ENCODE peak calls at places on chromosomes 12 and 14, in eight cellular contexts. C, S, U, E, P, L, R and Q are unnamed samples.

GRCh38 chr14:55399912-55400311 is 11.7 kb downstream of the ATG14 start:
- DNase-seq in E (no peak), S (no peak), R (no peak), L (no peak), U (peak), C (no peak), P (no peak), Q (no peak)

GRCh38 chr12:47791874-47792273 is 18.8 kb downstream of the SLC48A1 start:
- DNase-seq in R (no peak), E (no peak), C (no peak), U (no peak), P (no peak), S (no peak), L (no peak), Q (no peak)

GRCh38 chr12:15982471-15982870 is 71.3 kb downstream of the DERA start:
- DNase-seq in S (no peak), C (no peak), E (no peak), R (no peak), L (no peak), P (peak), U (peak), Q (peak)

GRCh38 chr12:86712425-86712843 is 456.2 kb upstream of the MGAT4C start:
- DNase-seq in S (no peak), U (peak), L (no peak), P (peak), E (no peak), C (no peak), R (peak), Q (peak)

GRCh38 chr12:41466762-41467270 is 278.7 kb downstream of the PDZRN4 start:
- DNase-seq in P (no peak), U (no peak), L (no peak), C (no peak), E (peak), R (no peak), S (no peak), Q (no peak)

GRCh38 chr14:56133547-56133946 is 15.3 kb downstream of the PELI2 start:
- DNase-seq in L (no peak), S (no peak), R (no peak), P (no peak), U (no peak), E (no peak), C (no peak), Q (no peak)

GRCh38 chr14:55500708-55501107 is 60.3 kb upstream of the TBPL2 start:
- DNase-seq in S (no peak), R (no peak), C (no peak), E (no peak), L (no peak), P (no peak), U (no peak), Q (no peak)

GRCh38 chr12:33226671-33227070 is 212.9 kb downstream of the SYT10 start:
- DNase-seq in P (no peak), U (no peak), C (no peak), S (no peak), E (no peak), L (no peak), R (no peak), Q (no peak)

GRCh38 chr12:70722584-70723343 is 85.5 kb upstream of the PTPRB start:
- DNase-seq in L (no peak), C (no peak), P (no peak), U (peak), S (no peak), R (no peak), E (no peak), Q (peak)

GRCh38 chr12:4810219-4810671 is 90.0 kb downstream of the GALNT8 start:
- DNase-seq in L (no peak), P (no peak), U (no peak), C (no peak), R (no peak), S (no peak), E (no peak), Q (no peak)

GRCh38 chr12:43882578-43883178 is 46.8 kb downstream of the TMEM117 start:
- DNase-seq in R (peak), S (peak), P (peak), L (no peak), E (peak), C (no peak), U (peak), Q (peak)

GRCh38 chr12:60689137-60689536 is 1093.3 kb downstream of the SLC16A7 start:
- DNase-seq in P (no peak), E (no peak), S (no peak), L (no peak), U (no peak), C (no peak), R (no peak), Q (no peak)

GRCh38 chr12:50057896-50058670 is 687 bp downstream of the ASIC1 start:
- DNase-seq in S (no peak), L (no peak), U (no peak), P (no peak), R (no peak), C (no peak), E (no peak), Q (no peak)

GRCh38 chr12:3745152-3745551 is 7.8 kb downstream of the CRACR2A start:
- DNase-seq in E (no peak), S (no peak), P (no peak), R (no peak), C (no peak), L (no peak), U (no peak), Q (no peak)

GRCh38 chr12:109291531-109292341 is 17.3 kb downstream of the FOXN4 start:
- DNase-seq in P (no peak), L (no peak), R (no peak), S (no peak), E (peak), C (peak), U (peak), Q (peak)

GRCh38 chr12:89237763-89238162 is 114.5 kb downstream of the DUSP6 start:
- DNase-seq in R (no peak), U (no peak), S (no peak), C (no peak), L (no peak), E (no peak), P (no peak), Q (no peak)

GRCh38 chr14:93825235-93825553 is 36.9 kb upstream of the PRIMA1 start:
- DNase-seq in U (no peak), S (no peak), E (no peak), L (no peak), C (no peak), P (no peak), R (no peak), Q (no peak)

GRCh38 chr12:53653595-53653994 is 22.3 kb downstream of the ATP5MC2 start:
- DNase-seq in C (no peak), R (no peak), U (no peak), S (no peak), P (no peak), E (no peak), L (no peak), Q (no peak)

GRCh38 chr14:72962829-72963312 is 36.6 kb downstream of the DCAF4 start:
- DNase-seq in E (no peak), R (no peak), S (no peak), C (no peak), L (no peak), U (peak), P (peak), Q (peak)

GRCh38 chr12:131076277-131076676 is 122.6 kb downstream of the ADGRD1 start:
- DNase-seq in U (no peak), S (no peak), R (no peak), E (no peak), P (no peak), L (no peak), C (no peak), Q (no peak)

GRCh38 chr14:104431351-104431928 is 148.1 kb upstream of the C14orf180 start:
- DNase-seq in P (no peak), U (no peak), C (no peak), S (no peak), R (no peak), E (no peak), L (no peak), Q (no peak)

GRCh38 chr12:19744760-19745218 is 305.5 kb downstream of the AEBP2 start:
- DNase-seq in U (peak), C (no peak), E (no peak), P (peak), S (no peak), R (peak), L (no peak), Q (peak)

GRCh38 chr14:103578401-103579075 is 15.8 kb downstream of the COA8 start:
- DNase-seq in L (no peak), E (no peak), S (no peak), P (no peak), C (no peak), U (no peak), R (no peak), Q (no peak)

GRCh38 chr14:101927859-101928258 is 36.5 kb upstream of the DYNC1H1 start:
- DNase-seq in C (no peak), P (peak), R (no peak), L (no peak), S (no peak), U (peak), E (peak), Q (peak)

GRCh38 chr14:101926620-101927019 is 37.8 kb upstream of the DYNC1H1 start:
- DNase-seq in L (no peak), U (no peak), S (no peak), P (no peak), R (no peak), C (no peak), E (no peak), Q (no peak)

GRCh38 chr14:101929946-101930345 is 34.4 kb upstream of the DYNC1H1 start:
- DNase-seq in S (no peak), P (no peak), R (no peak), U (no peak), C (no peak), L (no peak), E (no peak), Q (no peak)

GRCh38 chr14:101928415-101928841 is 35.9 kb upstream of the DYNC1H1 start:
- DNase-seq in E (no peak), R (no peak), C (no peak), P (no peak), L (no peak), U (peak), S (no peak), Q (no peak)

DNA sequence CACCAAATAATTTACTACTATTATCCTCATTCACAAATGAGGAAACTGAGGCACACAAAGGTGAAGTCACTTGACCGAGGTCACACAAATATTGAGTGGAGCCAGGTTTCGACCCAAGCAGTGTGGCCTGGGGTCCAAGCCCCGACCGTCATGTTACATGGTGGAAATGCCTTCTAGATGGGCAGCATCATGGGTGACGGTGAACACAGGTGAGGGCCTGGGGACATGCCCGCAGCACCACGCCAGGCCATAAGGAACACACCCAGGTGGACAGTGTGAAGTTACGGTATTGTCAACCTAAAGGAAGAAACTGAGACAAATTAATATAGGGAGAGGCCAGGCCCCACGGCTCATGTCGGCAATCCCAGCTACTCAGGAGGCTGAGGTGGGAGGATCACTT is 35.3 kb upstream of the DYNC1H1 start:
- DNase-seq in E (no peak), L (no peak), R (no peak), P (no peak), U (no peak), C (no peak), S (no peak), Q (no peak)
- TF ChIP-seq CTCF in E (no peak), L (no peak), R (no peak), P (no peak), U (no peak), C (no peak), S (no peak), Q (no peak)

GRCh38 chr12:31817120-31817519 is 88.3 kb upstream of the AMN1 start:
- DNase-seq in E (no peak), L (no peak), R (no peak), U (no peak), C (no peak), S (no peak), P (no peak), Q (no peak)
- TF ChIP-seq CTCF in E (no peak), L (no peak), R (no peak), U (no peak), C (no peak), S (no peak), P (no peak), Q (no peak)

GRCh38 chr12:93469386-93469785 is 2.1 kb downstream of the MRPL42 start:
- DNase-seq in R (no peak), C (no peak), P (no peak), U (no peak), S (no peak), L (no peak), E (no peak), Q (no peak)

GRCh38 chr12:93468008-93468371 is 676 bp downstream of the MRPL42 start:
- DNase-seq in L (no peak), U (no peak), E (no peak), R (no peak), P (no peak), C (no peak), S (no peak), Q (no peak)

GRCh38 chr12:93466625-93467350 is 526 bp upstream of the MRPL42 start:
- DNase-seq in P (no peak), U (no peak), L (no peak), R (no peak), E (no peak), C (no peak), S (no peak), Q (no peak)

GRCh38 chr12:93461503-93461902 is 5.8 kb upstream of the MRPL42 start:
- DNase-seq in P (peak), C (no peak), E (no peak), S (no peak), L (no peak), R (no peak), U (peak), Q (peak)

GRCh38 chr12:93467351-93468007 is at the start of gene MRPL42:
- DNase-seq in P (peak), C (peak), E (peak), S (peak), L (peak), U (peak), R (peak), Q (peak)
- TF ChIP-seq CTCF in P (peak), C (peak), E (peak), S (peak), L (peak), U (peak), R (peak), Q (peak)

GRCh38 chr12:10365716-10366433 is 24.0 kb downstream of the KLRK1 start:
- DNase-seq in S (no peak), P (no peak), C (no peak), U (no peak), E (no peak), R (no peak), L (no peak), Q (peak)
- TF ChIP-seq CTCF in S (no peak), P (no peak), C (peak), U (no peak), E (no peak), R (peak), L (no peak), Q (peak)

DNA sequence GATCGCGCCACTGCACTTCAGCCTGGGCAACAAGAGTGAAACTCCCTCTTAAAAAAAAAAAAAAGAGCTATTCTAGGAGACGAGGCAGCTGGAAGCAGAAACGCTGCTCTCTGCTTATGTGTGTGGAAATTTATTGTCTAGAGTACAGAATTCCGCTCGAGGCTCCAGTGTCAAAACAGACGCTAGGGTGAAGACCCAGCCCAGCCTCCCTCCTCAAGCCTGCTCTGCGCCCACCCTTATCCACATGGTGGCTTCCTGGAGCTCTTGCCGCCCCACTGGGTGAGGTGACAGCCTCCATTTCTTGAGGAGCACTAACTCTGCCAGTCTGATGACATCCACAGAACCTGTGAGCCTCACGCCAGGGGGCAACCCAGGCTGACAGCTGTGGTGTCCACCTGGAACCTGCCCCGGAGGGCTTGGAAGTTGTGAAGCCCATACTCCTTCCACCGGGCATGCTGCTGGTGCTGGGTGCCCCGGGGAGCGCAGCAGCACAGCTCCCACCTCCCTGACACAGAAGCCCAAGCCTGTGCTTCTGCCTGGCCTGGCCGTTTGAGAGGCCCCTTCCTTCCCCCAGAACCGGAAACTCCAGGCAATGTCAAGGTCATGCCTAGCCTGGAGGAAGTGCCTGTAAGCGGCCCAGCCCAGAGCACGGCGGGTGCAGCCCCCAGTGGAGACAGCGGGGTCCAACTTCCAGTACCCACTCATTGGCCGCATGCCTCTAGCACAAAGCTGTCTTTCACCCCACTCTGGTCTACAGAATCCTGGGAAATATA is 49.4 kb upstream of the DLK1 start:
- DNase-seq in L (no peak), U (peak), C (no peak), E (no peak), P (no peak), R (no peak), S (no peak), Q (no peak)
- TF ChIP-seq CTCF in L (no peak), U (no peak), C (no peak), E (no peak), P (no peak), R (no peak), S (no peak), Q (no peak)

GRCh38 chr14:66610154-66610563 is 102.2 kb downstream of the GPHN start:
- DNase-seq in E (no peak), R (no peak), L (no peak), S (no peak), U (peak), P (peak), C (no peak), Q (peak)
- TF ChIP-seq CTCF in E (no peak), R (peak), L (no peak), S (peak), U (peak), P (peak), C (peak), Q (peak)